ENCODE peak calls at places on chromosome 5, in eight cellular contexts. D, R, I, S, O, N, K and G are unnamed samples.

GRCh38 chr5:160266752-160267345 is 37.5 kb downstream of the FABP6 start:
- DNase-seq in R (no peak), N (no peak), S (no peak), K (no peak), O (no peak), D (no peak), I (no peak), G (no peak)

GRCh38 chr5:62328772-62329491 is 22.9 kb downstream of the KIF2A start:
- DNase-seq in I (no peak), R (no peak), D (no peak), K (no peak), N (no peak), O (no peak), S (no peak), G (no peak)

GRCh38 chr5:139410886-139411835 is 7.3 kb upstream of the SPATA24 start:
- DNase-seq in O (no peak), R (peak; percentile 73), K (no peak), S (no peak), N (peak; percentile 27), I (no peak), D (no peak), G (no peak)

GRCh38 chr5:168852329-168852728 is 273.2 kb upstream of the PANK3 start:
- DNase-seq in S (no peak), D (no peak), O (no peak), I (no peak), R (no peak), N (no peak), K (no peak), G (no peak)

GRCh38 chr5:138632900-138633489 is 57.8 kb upstream of the HSPA9 start:
- DNase-seq in K (peak; percentile 90), S (peak; percentile 11), N (peak; percentile 30), I (no peak), O (peak; percentile 72), R (peak; percentile 60), D (peak; percentile 31), G (peak; percentile 76)

GRCh38 chr5:122665087-122665486 is 109.8 kb upstream of the SNX2 start:
- DNase-seq in N (no peak), K (no peak), S (no peak), I (no peak), D (no peak), O (no peak), R (no peak), G (no peak)

GRCh38 chr5:128216860-128217531 is 133.4 kb downstream of the SLC12A2 start:
- DNase-seq in I (peak; percentile 47), K (no peak), N (no peak), R (no peak), O (no peak), D (no peak), S (peak; percentile 87), G (no peak)

GRCh38 chr5:62206150-62206829 is 99.7 kb upstream of the KIF2A start:
- DNase-seq in N (no peak), D (no peak), R (no peak), O (peak; percentile 17), S (no peak), K (peak; percentile 62), I (no peak), G (peak; percentile 15)

GRCh38 chr5:56019306-56020272 is 24.8 kb upstream of the IL6ST start:
- DNase-seq in R (no peak), O (no peak), K (no peak), N (peak; percentile 63), I (no peak), S (no peak), D (no peak), G (no peak)

GRCh38 chr5:170636836-170637477 is 133.1 kb downstream of the KCNIP1 start:
- DNase-seq in D (no peak), N (no peak), I (no peak), S (no peak), K (no peak), R (no peak), O (no peak), G (peak; percentile 26)

GRCh38 chr5:133120156-133120750 is 68.4 kb downstream of the HSPA4 start:
- DNase-seq in N (no peak), O (no peak), R (no peak), D (no peak), S (no peak), I (no peak), K (no peak), G (no peak)

GRCh38 chr5:168269950-168270349 is 21.5 kb upstream of the WWC1 start:
- DNase-seq in N (no peak), O (no peak), D (no peak), S (no peak), K (peak; percentile 15), I (no peak), R (no peak), G (peak; percentile 67)